ENCODE peak calls at places on chromosomes 1 and 21, in four cellular contexts. K is stomach, S is spleen, Y is upper lobe of left lung. F is an unnamed sample.

GRCh38 chr1:228226956-228227791 is 19.3 kb downstream of the OBSCN start:
- DNase-seq in K (no peak), S (no peak), Y (peak), F (peak)

GRCh38 chr1:57761628-57762027 is 337.8 kb upstream of the DAB1 start:
- DNase-seq in K (no peak), S (no peak), Y (no peak), F (no peak)

GRCh38 chr1:12163210-12163609 is 3.6 kb upstream of the TNFRSF1B start:
- DNase-seq in K (no peak), S (no peak), Y (no peak), F (no peak)

GRCh38 chr21:37241426-37241825 is 25.7 kb downstream of the VPS26C start:
- DNase-seq in K (no peak), S (no peak), Y (no peak), F (peak)

GRCh38 chr1:85078903-85079302 is 30.6 kb upstream of the MCOLN3 start:
- DNase-seq in K (no peak), S (no peak), Y (no peak), F (no peak)

GRCh38 chr1:34684246-34684645 is 70.6 kb upstream of the GJB5 start:
- DNase-seq in K (no peak), S (no peak), Y (no peak), F (no peak)

GRCh38 chr1:222996307-222996983 is 146.6 kb downstream of the TLR5 start:
- DNase-seq in K (no peak), S (no peak), Y (no peak), F (no peak)

GRCh38 chr1:208455821-208456220 is 211.6 kb upstream of the PLXNA2 start:
- DNase-seq in K (no peak), S (no peak), Y (no peak), F (no peak)

GRCh38 chr1:96416690-96417444 is 304.7 kb upstream of the PTBP2 start:
- DNase-seq in K (no peak), S (no peak), Y (no peak), F (no peak)

GRCh38 chr21:38913120-38913975 is 107.6 kb downstream of the ETS2 start:
- DNase-seq in K (peak), S (peak), Y (peak), F (peak)

GRCh38 chr1:65165269-65166002 is 17.4 kb downstream of the AK4 start:
- DNase-seq in K (no peak), S (no peak), Y (no peak), F (no peak)

GRCh38 chr1:109714661-109715372 is 2.8 kb downstream of the GSTM5 start:
- DNase-seq in K (no peak), S (no peak), Y (peak), F (peak)

GRCh38 chr1:241440904-241441303 is 78.7 kb downstream of the FH start:
- DNase-seq in K (no peak), S (no peak), Y (no peak), F (no peak)

GRCh38 chr1:162020145-162020544 is 3.5 kb downstream of the OLFML2B start:
- DNase-seq in K (no peak), S (no peak), Y (no peak), F (no peak)

GRCh38 chr1:225450491-225451191 is 22.8 kb upstream of the LBR start:
- DNase-seq in K (no peak), S (no peak), Y (no peak), F (no peak)

GRCh38 chr1:88736633-88737248 is 52.7 kb downstream of the PKN2 start:
- DNase-seq in K (no peak), S (no peak), Y (no peak), F (no peak)

GRCh38 chr1:230073371-230074035 is 6.5 kb downstream of the GALNT2 start:
- DNase-seq in K (no peak), S (no peak), Y (no peak), F (no peak)

GRCh38 chr1:39902121-39902807 is 547 bp upstream of the MYCL start:
- DNase-seq in K (peak), S (peak), Y (peak), F (no peak)

GRCh38 chr1:79603862-79604261 is 597.3 kb upstream of the ADGRL4 start:
- DNase-seq in K (no peak), S (no peak), Y (no peak), F (no peak)

GRCh38 chr1:170461762-170462384 is 70.1 kb upstream of the GORAB start:
- DNase-seq in K (no peak), S (no peak), Y (no peak), F (no peak)

GRCh38 chr1:168488153-168488552 is 55.6 kb downstream of the XCL2 start:
- DNase-seq in K (peak), S (no peak), Y (no peak), F (no peak)

GRCh38 chr21:44527983-44528633 is 11.9 kb downstream of the KRTAP10-1 start:
- DNase-seq in K (no peak), S (peak), Y (no peak), F (no peak)

GRCh38 chr1:241125297-241125696 is 231.7 kb downstream of the RGS7 start:
- DNase-seq in K (no peak), S (no peak), Y (no peak), F (no peak)

GRCh38 chr1:100810360-100810759 is 84.3 kb downstream of the EXTL2 start:
- DNase-seq in K (no peak), S (no peak), Y (no peak), F (no peak)

GRCh38 chr1:10958614-10959013 is 53.8 kb upstream of the TARDBP start:
- DNase-seq in K (no peak), S (no peak), Y (no peak), F (no peak)

GRCh38 chr1:89041055-89041707 is 18.5 kb upstream of the GBP3 start:
- DNase-seq in K (no peak), S (no peak), Y (no peak), F (no peak)

GRCh38 chr21:42476493-42477342 is 19.3 kb downstream of the RSPH1 start:
- DNase-seq in K (peak), S (no peak), Y (no peak), F (no peak)

GRCh38 chr1:42940851-42941639 is 17.6 kb downstream of the SLC2A1 start:
- DNase-seq in K (no peak), S (peak), Y (no peak), F (no peak)

GRCh38 chr1:152461544-152461943 is 47.5 kb upstream of the CRNN start:
- DNase-seq in K (peak), S (no peak), Y (no peak), F (peak)

GRCh38 chr1:61120998-61121397 is 38.6 kb downstream of the NFIA start:
- DNase-seq in K (no peak), S (no peak), Y (no peak), F (no peak)

GRCh38 chr1:229508823-229509337 is 739 bp upstream of the NUP133 start:
- DNase-seq in K (no peak), S (no peak), Y (no peak), F (no peak)

GRCh38 chr1:115068780-115069179 is 20.5 kb downstream of the TSPAN2 start:
- DNase-seq in K (peak), S (no peak), Y (no peak), F (no peak)

GRCh38 chr1:84973493-84974334 is 23.2 kb downstream of the MCOLN2 start:
- DNase-seq in K (no peak), S (no peak), Y (no peak), F (no peak)

GRCh38 chr1:235758931-235759330 is 107.8 kb downstream of the LYST start:
- DNase-seq in K (no peak), S (no peak), Y (no peak), F (no peak)

GRCh38 chr1:12411747-12412146 is 181.9 kb downstream of the VPS13D start:
- DNase-seq in K (no peak), S (no peak), Y (no peak), F (no peak)

GRCh38 chr1:164780111-164780510 is 221.1 kb downstream of the PBX1 start:
- DNase-seq in K (no peak), S (no peak), Y (no peak), F (no peak)

GRCh38 chr21:27796106-27796505 is 829.2 kb upstream of the ADAMTS5 start:
- DNase-seq in K (no peak), S (no peak), Y (no peak), F (no peak)

GRCh38 chr1:152112101-152112884 is 3.0 kb downstream of the TCHH start:
- DNase-seq in K (no peak), S (no peak), Y (peak), F (no peak)

GRCh38 chr1:205746757-205747412 is 3.1 kb downstream of the NUCKS1 start:
- DNase-seq in K (no peak), S (no peak), Y (no peak), F (no peak)
- TF ChIP-seq POLR2A in K (no peak), S (no peak), Y (no peak), F (no peak)

GRCh38 chr1:1561801-1562470 is 12.7 kb downstream of the SSU72 start:
- DNase-seq in K (no peak), S (no peak), Y (no peak), F (no peak)
- TF ChIP-seq POLR2AphosphoS5 in K (no peak), S (peak), Y (peak), F (no peak)

GRCh38 chr1:37697090-37697489 is 4.8 kb downstream of the CDCA8 start:
- DNase-seq in K (no peak), S (no peak), Y (no peak), F (no peak)

GRCh38 chr1:37692078-37692833 is at the start of gene CDCA8:
- DNase-seq in K (peak), S (peak), Y (peak), F (peak)

GRCh38 chr1:37692834-37693175 is 489 bp downstream of the CDCA8 start:
- DNase-seq in K (no peak), S (no peak), Y (no peak), F (no peak)

GRCh38 chr1:37685722-37686121 is 6.6 kb upstream of the CDCA8 start:
- DNase-seq in K (no peak), S (no peak), Y (no peak), F (no peak)

GRCh38 chr1:37691497-37692077 is 729 bp upstream of the CDCA8 start:
- DNase-seq in K (peak), S (peak), Y (peak), F (no peak)
- TF ChIP-seq POLR2A in K (no peak), S (no peak), Y (no peak), F (no peak)

GRCh38 chr1:3274972-3275371 is 179.5 kb upstream of the ARHGEF16 start:
- DNase-seq in K (no peak), S (no peak), Y (peak), F (no peak)
- TF ChIP-seq POLR2AphosphoS5 in K (no peak), S (no peak), Y (no peak), F (no peak)

GRCh38 chr1:9181990-9182783 is 52.4 kb upstream of the H6PD start:
- DNase-seq in K (peak), S (peak), Y (peak), F (no peak)
- TF ChIP-seq POLR2A in K (no peak), S (no peak), Y (no peak), F (no peak)

GRCh38 chr1:159921251-159921650 is 4.1 kb downstream of the TAGLN2 start:
- DNase-seq in K (no peak), S (peak), Y (no peak), F (no peak)
- TF ChIP-seq POLR2AphosphoS5 in K (no peak), S (no peak), Y (no peak), F (no peak)

DNA sequence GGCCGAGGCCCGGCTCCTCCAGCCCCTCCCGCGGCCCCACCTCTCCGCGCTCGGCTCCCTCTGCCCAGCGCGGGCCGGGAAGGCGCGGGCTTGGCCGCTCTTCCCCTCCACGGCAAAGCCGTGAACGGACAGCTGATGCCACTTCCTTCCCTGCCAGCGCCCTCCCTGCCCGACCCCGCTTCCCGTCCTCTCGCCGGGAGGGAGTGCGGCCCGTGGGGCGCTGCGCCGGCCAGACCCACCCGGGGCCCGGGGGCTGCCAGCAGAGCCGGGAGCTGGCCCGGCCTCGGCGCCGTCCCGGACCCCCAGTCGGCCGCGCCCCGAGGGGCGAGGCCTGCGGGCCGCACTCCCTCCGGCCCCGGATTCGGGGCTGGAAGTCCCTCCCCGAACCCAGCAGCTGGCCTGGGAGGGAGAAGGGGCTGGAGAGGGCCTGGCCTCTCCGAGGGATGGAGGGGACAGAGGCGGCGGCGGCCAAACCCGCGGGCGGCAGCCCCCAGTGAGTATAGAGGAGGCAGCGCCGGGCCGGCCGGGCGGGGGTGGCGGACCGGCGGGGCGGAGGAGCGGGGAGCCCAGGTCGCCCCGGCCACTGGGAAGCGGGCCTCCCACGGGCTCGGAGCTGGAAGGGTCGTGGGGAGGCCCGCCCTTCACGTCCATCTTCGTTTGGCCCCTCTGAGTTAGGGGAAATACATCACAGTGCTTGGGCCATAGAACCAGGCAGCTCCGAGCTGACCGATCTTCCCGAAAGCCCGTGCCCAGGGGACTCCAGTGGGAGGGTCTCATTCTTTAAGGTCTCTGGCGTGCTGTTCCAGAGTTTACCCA is at the start of gene KIAA1614:
- DNase-seq in K (no peak), S (no peak), Y (peak), F (no peak)
- TF ChIP-seq POLR2A in K (no peak), S (no peak), Y (no peak), F (no peak)

F was measured in esophagus muscularis mucosa.